ENCODE peak calls at places on chromosomes 7 and 10, in five cellular contexts. I, X, P, E and A are unnamed samples. For H3K4me1, the result is how much of the 10 kb centered on the place peaks cover.

GRCh38 chr10:112951349-112952281 is 1.6 kb downstream of the TCF7L2 start:
- DNase-seq in I (peak), X (peak), P (peak), E (peak), A (peak)

GRCh38 chr10:119659951-119660350 is 8.8 kb downstream of the BAG3 start:
- DNase-seq in I (no peak), X (no peak), P (no peak), E (no peak), A (no peak)

GRCh38 chr10:30115391-30116253 is 56.2 kb upstream of the JCAD start:
- DNase-seq in I (no peak), X (peak), P (no peak), E (no peak), A (no peak)

GRCh38 chr10:43214956-43215561 is 51.8 kb downstream of the RASGEF1A start:
- DNase-seq in I (no peak), X (peak), P (peak), E (peak), A (no peak)

GRCh38 chr10:63385254-63385653 is 80.5 kb downstream of the JMJD1C start:
- DNase-seq in I (no peak), X (no peak), P (no peak), E (no peak), A (no peak)

GRCh38 chr10:3755440-3756359 is 29.3 kb downstream of the KLF6 start:
- DNase-seq in I (no peak), X (peak), P (no peak), E (no peak), A (no peak)

GRCh38 chr10:59674211-59674836 is 35.3 kb downstream of the SLC16A9 start:
- DNase-seq in I (peak), X (no peak), P (no peak), E (no peak), A (peak)

GRCh38 chr7:24401628-24402593 is 117.9 kb downstream of the NPY start:
- DNase-seq in I (no peak), X (peak), P (no peak), E (no peak), A (peak)

GRCh38 chr7:51126324-51126723 is 190.3 kb downstream of the COBL start:
- DNase-seq in I (no peak), X (no peak), P (no peak), E (no peak), A (no peak)

GRCh38 chr10:62870866-62871265 is 54.7 kb upstream of the EGR2 start:
- DNase-seq in I (no peak), X (no peak), P (no peak), E (no peak), A (no peak)

GRCh38 chr10:6204063-6204340 is 1.3 kb downstream of the PFKFB3 start:
- DNase-seq in I (peak), X (peak), P (peak), E (peak), A (peak)

GRCh38 chr10:28790146-28790545 is 112.8 kb downstream of the BAMBI start:
- DNase-seq in I (no peak), X (no peak), P (no peak), E (no peak), A (no peak)

GRCh38 chr10:71079761-71080380 is 132.5 kb upstream of the UNC5B start:
- DNase-seq in I (peak), X (no peak), P (no peak), E (peak), A (no peak)

GRCh38 chr7:5452937-5453540 is 29.4 kb upstream of the TNRC18 start:
- DNase-seq in I (no peak), X (no peak), P (no peak), E (no peak), A (no peak)

GRCh38 chr10:125625586-125625985 is 57.4 kb downstream of the TEX36 start:
- DNase-seq in I (no peak), X (no peak), P (no peak), E (no peak), A (no peak)

GRCh38 chr7:39949980-39950472 is at the start of gene CDK13:
- DNase-seq in I (peak), X (peak), P (peak), E (peak), A (peak)

GRCh38 chr10:5805680-5806079 is 7.6 kb downstream of the GDI2 start:
- DNase-seq in I (no peak), X (no peak), P (no peak), E (no peak), A (no peak)

GRCh38 chr10:71158902-71159301 is 53.5 kb upstream of the UNC5B start:
- DNase-seq in I (no peak), X (no peak), P (no peak), E (no peak), A (no peak)

GRCh38 chr7:16698200-16698910 is 52.4 kb downstream of the BZW2 start:
- DNase-seq in I (no peak), X (no peak), P (no peak), E (no peak), A (no peak)

GRCh38 chr7:931871-932650 is 22.4 kb downstream of the ADAP1 start:
- DNase-seq in I (no peak), X (no peak), P (peak), E (peak), A (no peak)

GRCh38 chr7:156604836-156605695 is 35.5 kb upstream of the RNF32 start:
- DNase-seq in I (no peak), X (no peak), P (no peak), E (no peak), A (no peak)

GRCh38 chr10:110016957-110017514 is 9.3 kb downstream of the ADD3 start:
- DNase-seq in I (no peak), X (no peak), P (no peak), E (no peak), A (no peak)

GRCh38 chr10:25061711-25062455 is 45.5 kb downstream of the THNSL1 start:
- DNase-seq in I (no peak), X (no peak), P (no peak), E (no peak), A (peak)

GRCh38 chr10:110496553-110497437 is 912 bp upstream of the DUSP5 start:
- DNase-seq in I (no peak), X (no peak), P (no peak), E (peak), A (no peak)

GRCh38 chr10:86247588-86247987 is 119.0 kb downstream of the GRID1 start:
- DNase-seq in I (no peak), X (no peak), P (peak), E (peak), A (no peak)

GRCh38 chr7:38153515-38153914 is 24.5 kb upstream of the STARD3NL start:
- DNase-seq in I (no peak), X (no peak), P (no peak), E (no peak), A (no peak)

GRCh38 chr7:114819629-114820362 is 102.1 kb upstream of the MDFIC start:
- DNase-seq in I (no peak), X (no peak), P (no peak), E (no peak), A (no peak)

GRCh38 chr7:17921891-17922416 is 18.3 kb downstream of the SNX13 start:
- DNase-seq in I (no peak), X (no peak), P (no peak), E (no peak), A (no peak)

GRCh38 chr10:112958275-112958995 is 8.4 kb downstream of the TCF7L2 start:
- DNase-seq in I (no peak), X (no peak), P (no peak), E (no peak), A (no peak)

GRCh38 chr10:48439581-48440041 is 133.1 kb downstream of the MAPK8 start:
- DNase-seq in I (peak), X (peak), P (no peak), E (peak), A (peak)

DNA sequence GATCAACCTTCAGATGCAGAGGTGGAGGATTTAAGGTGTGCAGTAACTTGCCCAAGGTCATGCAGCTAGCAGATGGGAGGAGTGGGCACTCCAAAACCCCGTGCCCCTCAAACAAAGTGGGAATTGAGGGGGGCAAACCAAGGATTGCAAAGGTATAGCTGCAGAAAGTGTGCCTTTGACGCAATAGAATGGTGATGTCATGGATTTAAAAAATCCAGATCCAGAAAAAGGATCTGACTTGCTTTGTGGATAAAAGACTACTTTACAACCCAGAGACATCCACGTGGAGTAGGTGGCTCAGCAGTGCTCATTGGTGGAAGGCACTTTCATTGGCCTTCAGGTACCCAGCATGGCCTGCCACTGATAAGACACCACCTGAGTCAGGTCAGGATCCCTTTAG is 15.7 kb upstream of the ADRB1 start:
- DNase-seq in I (no peak), X (no peak), P (no peak), E (no peak), A (no peak)
- H3K4me3 ChIP-seq in I (no peak), X (no peak), P (no peak), E (no peak), A (no peak)

GRCh38 chr10:79445708-79446450 is 455 bp upstream of the ZCCHC24 start:
- DNase-seq in I (peak), X (peak), P (peak), E (peak), A (peak)

GRCh38 chr10:79444243-79445119 is 943 bp downstream of the ZCCHC24 start:
- DNase-seq in I (peak), X (peak), P (peak), E (peak), A (peak)

GRCh38 chr10:79446451-79447020 is 1.1 kb upstream of the ZCCHC24 start:
- DNase-seq in I (peak), X (peak), P (peak), E (peak), A (peak)

GRCh38 chr10:79443338-79444242 is 1.8 kb downstream of the ZCCHC24 start:
- DNase-seq in I (no peak), X (no peak), P (no peak), E (peak), A (no peak)

DNA sequence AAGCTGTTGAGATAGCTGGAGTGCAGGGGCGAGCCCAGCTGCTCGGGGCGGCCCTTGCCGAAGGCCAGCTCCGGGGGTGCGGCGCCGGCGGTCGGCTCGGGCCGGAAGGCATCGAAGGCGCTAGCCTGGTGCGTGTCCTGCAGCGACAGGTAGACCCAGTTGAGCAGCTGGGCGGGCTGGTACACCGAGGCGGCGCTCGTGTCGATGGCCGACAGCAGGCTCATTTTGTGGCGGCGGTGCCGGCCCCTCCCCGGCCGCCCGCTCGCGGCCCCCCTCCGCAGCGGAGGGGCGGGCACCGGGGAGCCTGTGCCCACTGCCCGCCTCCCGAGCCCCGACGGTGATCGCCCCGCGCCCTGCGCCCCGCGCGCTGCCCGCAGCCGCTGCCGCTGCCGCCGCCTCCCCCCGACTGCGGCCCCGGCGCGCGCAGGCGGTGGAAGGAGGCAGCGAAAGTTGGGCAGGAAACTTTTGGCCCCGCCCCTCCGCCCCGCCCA is at the start of gene ZCCHC24:
- DNase-seq in I (peak), X (no peak), P (peak), E (peak), A (peak)
- H3K4me1 ChIP-seq in I (under half), X (under half), P (under half), E (half or more), A (under half)

GRCh38 chr7:106588576-106589494 is 72.1 kb downstream of the CCDC71L start:
- DNase-seq in I (no peak), X (no peak), P (no peak), E (no peak), A (no peak)
- H3K4me3 ChIP-seq in I (no peak), X (no peak), P (no peak), E (no peak), A (no peak)

DNA sequence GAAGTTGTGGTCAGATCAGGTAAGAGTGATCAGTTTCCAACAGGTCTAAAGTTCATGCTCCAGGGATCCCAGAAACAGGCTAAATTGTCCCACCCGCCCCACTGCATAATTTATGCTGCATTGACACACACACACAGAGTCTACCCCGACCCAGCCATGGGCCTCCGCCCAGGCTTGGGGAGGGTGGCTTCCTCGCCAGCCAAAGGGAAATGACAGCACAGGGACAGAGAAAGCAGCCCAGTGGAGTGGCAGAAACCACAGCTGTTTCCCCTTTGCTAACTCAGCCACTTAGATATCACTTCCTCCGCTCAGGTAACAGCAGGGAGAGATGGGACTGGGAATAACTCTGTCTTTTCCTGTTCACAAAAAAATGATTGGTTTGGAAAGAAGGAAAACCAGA is 9.4 kb downstream of the SH3PXD2A start:
- DNase-seq in I (peak), X (no peak), P (no peak), E (peak), A (peak)
- H3K4me1 ChIP-seq in I (under half), X (half or more), P (under half), E (half or more), A (under half)

GRCh38 chr10:1418031-1418550 is 319.2 kb downstream of the ADARB2 start:
- DNase-seq in I (no peak), X (no peak), P (no peak), E (peak), A (no peak)

GRCh38 chr10:1419796-1420429 is 317.4 kb downstream of the ADARB2 start:
- DNase-seq in I (no peak), X (no peak), P (no peak), E (no peak), A (peak)

GRCh38 chr10:1423676-1424253 is 313.6 kb downstream of the ADARB2 start:
- DNase-seq in I (no peak), X (no peak), P (no peak), E (no peak), A (no peak)

GRCh38 chr10:1422275-1422674 is 315.1 kb downstream of the ADARB2 start:
- DNase-seq in I (no peak), X (no peak), P (no peak), E (no peak), A (no peak)

DNA sequence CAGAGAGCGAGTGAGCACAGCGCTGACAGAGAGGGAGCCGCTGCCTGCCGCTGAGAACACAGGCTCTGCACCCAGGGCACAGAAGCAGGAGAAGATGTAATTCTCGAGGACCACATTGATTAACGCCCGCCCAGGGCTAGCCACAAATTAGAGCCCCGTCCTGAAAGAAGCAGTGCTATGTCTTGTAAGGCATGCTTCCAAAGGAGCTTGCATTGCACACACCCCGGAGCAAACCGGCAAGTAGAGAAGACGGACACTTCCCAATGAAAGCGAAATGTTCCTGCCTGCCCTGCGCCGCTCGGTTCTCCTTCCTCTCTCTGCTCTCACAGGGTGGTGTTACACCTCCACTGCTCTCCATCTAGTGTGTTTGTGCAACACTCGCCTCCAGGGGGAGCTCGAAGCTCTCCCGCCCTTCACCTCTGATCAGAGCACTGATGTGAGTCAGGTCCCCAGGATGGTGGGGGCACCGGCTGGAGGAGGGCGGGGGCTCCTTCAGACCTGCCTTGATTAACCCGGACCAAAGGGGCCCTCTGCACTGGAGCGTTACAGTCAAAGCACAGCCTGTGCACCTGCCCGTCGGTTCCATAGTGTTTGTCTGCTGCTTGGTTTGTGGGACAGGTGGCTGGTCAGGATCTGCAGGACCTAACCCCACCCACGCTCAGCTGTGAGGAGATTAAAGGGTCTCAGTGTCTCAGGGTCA is 316.5 kb downstream of the ADARB2 start:
- DNase-seq in I (peak), X (peak), P (no peak), E (peak), A (peak)
- H3K4me3 ChIP-seq in I (no peak), X (peak), P (no peak), E (peak), A (no peak)

GRCh38 chr10:80459047-80459865 is 5.1 kb downstream of the TSPAN14 start:
- DNase-seq in I (peak), X (no peak), P (peak), E (peak), A (peak)
- H3K4me1 ChIP-seq in I (half or more), X (half or more), P (under half), E (half or more), A (half or more)